ENCODE peak calls at places on chromosomes 2 and 18, in nine cellular contexts. G, H, E, X, D, J, F, R and L are unnamed samples.
A peak's percentile ranks its signal among the peaks of the same experiment; 100 is the strongest.

GRCh38 chr2:239519081-239519920 is 118.5 kb upstream of the HDAC4 start:
- DNase-seq in F (no peak), J (peak; percentile 27), G (no peak), D (no peak), X (no peak), E (peak; percentile 80), H (no peak), R (no peak), L (no peak)

GRCh38 chr2:39728941-39729351 is 50.1 kb downstream of the THUMPD2 start:
- DNase-seq in H (no peak), J (no peak), G (peak; percentile 17), R (peak; percentile 18), E (peak; percentile 28), X (no peak), F (peak; percentile 36), D (peak; percentile 35), L (no peak)

GRCh38 chr18:55999641-56000040 is 411.6 kb upstream of the TCF4 start:
- DNase-seq in J (no peak), F (no peak), H (no peak), D (no peak), R (no peak), G (no peak), X (no peak), E (no peak), L (no peak)

GRCh38 chr2:60215295-60215990 is 338.0 kb downstream of the BCL11A start:
- DNase-seq in E (no peak), F (no peak), G (no peak), R (peak; percentile 62), D (no peak), H (no peak), J (peak; percentile 33), X (no peak), L (no peak)

GRCh38 chr2:16656087-16656486 is 9.5 kb downstream of the CYRIA start:
- DNase-seq in G (no peak), D (no peak), H (no peak), E (no peak), X (no peak), F (no peak), R (no peak), J (no peak), L (no peak)

GRCh38 chr2:69086466-69086865 is 73.5 kb downstream of the ANTXR1 start:
- DNase-seq in H (no peak), D (no peak), X (no peak), J (no peak), G (no peak), R (no peak), F (no peak), E (no peak), L (no peak)

GRCh38 chr18:3597159-3597977 is 147.4 kb downstream of the TGIF1 start:
- DNase-seq in F (no peak), G (no peak), H (no peak), D (peak; percentile 22), X (no peak), J (no peak), E (no peak), R (no peak), L (no peak)

GRCh38 chr2:17540813-17541513 is 467 bp downstream of the VSNL1 start:
- DNase-seq in H (no peak), R (no peak), X (no peak), E (no peak), G (peak; percentile 3), F (no peak), J (no peak), D (no peak), L (no peak)

GRCh38 chr2:204072443-204073324 is 136.1 kb downstream of the ICOS start:
- DNase-seq in G (peak; percentile 38), D (no peak), R (peak; percentile 44), E (no peak), F (peak; percentile 8), J (no peak), H (no peak), X (no peak), L (no peak)

GRCh38 chr2:120210234-120210781 is 12.9 kb downstream of the TMEM185B start:
- DNase-seq in R (no peak), G (no peak), E (no peak), J (no peak), X (no peak), H (no peak), F (no peak), D (no peak), L (no peak)

GRCh38 chr2:189849550-189849949 is 65.3 kb downstream of the PMS1 start:
- DNase-seq in H (no peak), D (no peak), X (no peak), R (no peak), G (no peak), J (no peak), E (no peak), F (no peak), L (no peak)

GRCh38 chr2:148207111-148207510 is 186.2 kb downstream of the MBD5 start:
- DNase-seq in X (no peak), G (no peak), D (no peak), H (no peak), F (no peak), E (no peak), R (no peak), J (no peak), L (no peak)

GRCh38 chr18:50853863-50854271 is 25.1 kb upstream of the ME2 start:
- DNase-seq in D (peak; percentile 57), H (no peak), F (peak; percentile 37), E (peak; percentile 46), X (no peak), G (peak; percentile 18), J (no peak), R (peak; percentile 57), L (no peak)

GRCh38 chr2:24448811-24449210 is 42.2 kb upstream of the NCOA1 start:
- DNase-seq in D (no peak), H (no peak), J (no peak), F (no peak), R (no peak), G (no peak), X (no peak), E (no peak), L (no peak)

GRCh38 chr2:190881480-190882326 is 1.1 kb downstream of the GLS start:
- DNase-seq in J (peak; percentile 69), F (no peak), E (peak; percentile 62), X (peak; percentile 57), G (peak; percentile 84), D (peak; percentile 87), H (peak; percentile 78), R (peak; percentile 77), L (peak; percentile 11)

GRCh38 chr2:190879474-190880373 is 897 bp upstream of the GLS start:
- DNase-seq in F (no peak), R (no peak), E (no peak), D (no peak), H (no peak), G (peak; percentile 20), X (no peak), J (no peak), L (no peak)

GRCh38 chr2:190882327-190882766 is 1.7 kb downstream of the GLS start:
- DNase-seq in H (no peak), R (no peak), J (no peak), X (no peak), F (no peak), D (no peak), E (no peak), G (peak; percentile 83), L (no peak)

GRCh38 chr2:190881074-190881479 is 456 bp downstream of the GLS start:
- DNase-seq in E (no peak), J (no peak), X (no peak), H (peak; percentile 65), D (no peak), F (no peak), G (no peak), R (no peak), L (no peak)

DNA sequence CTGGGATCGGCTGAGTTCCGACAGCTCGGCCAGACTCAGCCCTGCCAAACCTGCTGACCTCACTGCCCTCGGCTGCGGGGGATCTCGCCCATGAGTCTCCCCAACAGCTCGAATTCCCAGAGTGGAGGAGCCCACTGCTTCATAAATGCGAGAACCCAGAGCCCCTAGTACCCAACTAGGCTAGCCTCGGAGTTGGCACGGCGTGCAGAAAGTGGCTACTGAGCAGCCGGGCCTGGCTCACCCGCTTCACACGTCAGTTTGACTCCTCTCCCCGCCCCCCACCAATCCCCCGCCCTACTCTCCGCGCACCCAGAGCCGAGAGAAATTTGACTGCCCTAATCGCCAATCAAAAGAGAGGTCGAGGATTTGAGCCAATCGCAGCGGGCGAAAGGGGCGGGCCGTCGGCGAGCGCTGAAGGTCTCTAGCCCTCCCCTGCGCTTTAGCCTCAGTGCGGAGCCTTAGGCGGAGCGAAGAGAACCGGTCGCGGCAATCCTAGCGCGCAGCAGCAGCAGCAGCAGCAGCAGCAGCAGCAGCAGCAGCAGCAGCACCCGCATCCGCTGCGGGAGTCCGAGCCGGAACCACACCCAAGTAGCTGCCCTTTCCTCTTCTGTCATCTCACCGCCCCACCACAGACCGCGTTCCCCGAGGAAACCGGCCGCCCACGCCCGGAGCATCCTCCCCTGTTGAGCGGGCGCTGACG is at the start of gene GLS:
- DNase-seq in D (peak; percentile 96), X (peak; percentile 97), J (peak; percentile 97), E (peak; percentile 97), G (peak; percentile 98), R (peak; percentile 98), H (peak; percentile 98), F (peak; percentile 95), L (peak; percentile 78)
- H3K4me1 ChIP-seq in D (peaks cover 3% of the 10 kb centered on the region), X (no peaks in the 10 kb centered on the region), J (no peaks in the 10 kb centered on the region), E (peaks cover 50% of the 10 kb centered on the region), G (peaks cover 32% of the 10 kb centered on the region), R (peaks cover 23% of the 10 kb centered on the region), H (peaks cover 36% of the 10 kb centered on the region), F (peaks cover 19% of the 10 kb centered on the region), L (no peaks in the 10 kb centered on the region)

GRCh38 chr18:66513996-66514395 is 89.9 kb downstream of the CDH19 start:
- DNase-seq in G (no peak), H (no peak), D (no peak), X (no peak), R (no peak), J (no peak), E (no peak), F (no peak), L (no peak)
- TF ChIP-seq POLR2A in G (no peak), H (no peak), D (no peak), X (no peak), R (no peak), J (no peak), E (no peak), F (no peak), L (no peak)

GRCh38 chr2:21610304-21610703 is 486.5 kb downstream of the TDRD15 start:
- DNase-seq in R (no peak), X (no peak), J (no peak), F (no peak), G (no peak), H (no peak), D (no peak), E (no peak), L (no peak)
- H3K9me3 ChIP-seq in R (no peaks in the 10 kb centered on the region), X (no peaks in the 10 kb centered on the region), J (no peaks in the 10 kb centered on the region), F (no peaks in the 10 kb centered on the region), G (no peaks in the 10 kb centered on the region), H (peaks cover 5% of the 10 kb centered on the region), D (no peaks in the 10 kb centered on the region), E (peaks cover 15% of the 10 kb centered on the region), L (no peaks in the 10 kb centered on the region)

DNA sequence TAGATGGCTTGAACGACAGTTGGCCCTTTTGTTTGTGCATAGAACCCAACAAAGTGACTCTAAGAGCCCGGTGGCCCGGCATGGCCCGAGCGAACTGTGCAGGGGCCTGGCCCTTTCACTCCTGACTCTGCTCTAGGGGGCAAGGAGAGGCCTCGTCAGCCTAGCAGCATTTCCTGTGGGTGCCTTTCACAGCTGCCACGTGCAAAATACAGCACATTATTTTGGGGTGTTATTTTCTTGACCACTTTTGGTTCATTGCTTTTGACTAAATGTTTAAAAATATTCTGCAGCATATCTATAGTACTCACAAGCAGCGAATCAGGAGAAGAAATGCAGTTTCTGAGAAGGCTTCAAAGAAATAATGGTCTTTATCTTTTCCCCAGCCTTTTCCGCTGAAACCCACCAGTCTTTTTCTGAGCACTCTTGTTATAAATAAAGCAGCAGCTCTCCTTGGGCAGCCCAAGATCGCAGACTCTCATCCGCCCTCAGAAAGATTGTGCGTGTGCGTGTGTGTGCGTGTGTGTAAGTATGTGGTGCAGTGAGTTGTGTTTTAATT is 31.3 kb downstream of the DGKD start:
- DNase-seq in G (no peak), J (no peak), E (no peak), F (no peak), R (no peak), D (no peak), X (no peak), H (no peak), L (no peak)
- H3K4me1 ChIP-seq in G (peaks cover 6% of the 10 kb centered on the region), J (peaks cover 23% of the 10 kb centered on the region), E (peaks cover 38% of the 10 kb centered on the region), F (peaks cover 97% of the 10 kb centered on the region), R (peaks cover 22% of the 10 kb centered on the region), D (peaks cover 24% of the 10 kb centered on the region), X (no peaks in the 10 kb centered on the region), H (peaks cover 38% of the 10 kb centered on the region), L (peaks cover 7% of the 10 kb centered on the region)